ENCODE peak calls at places on chromosomes 11 and 22, in five cellular contexts. C is NCI-H187, Z is neuronal stem cell, I is aorta, P is mucosa of gallbladder. K is an unnamed sample.

GRCh38 chr11:46265764-46266163 is 11.7 kb upstream of the CREB3L1 start:
- DNase-seq in C (no peak), Z (no peak), I (peak; percentile 27), P (no peak), K (no peak)

GRCh38 chr22:41445171-41446056 is 1.2 kb downstream of the TOB2 start:
- DNase-seq in C (no peak), Z (peak; percentile 71), I (peak; percentile 73), P (no peak), K (peak; percentile 50)

GRCh38 chr11:70016666-70017347 is 61.3 kb upstream of the ANO1 start:
- DNase-seq in C (no peak), Z (no peak), I (no peak), P (no peak), K (no peak)

GRCh38 chr11:128422576-128423370 is 164.6 kb downstream of the ETS1 start:
- DNase-seq in C (no peak), Z (no peak), I (no peak), P (peak; percentile 17), K (peak; percentile 47)

GRCh38 chr22:38203855-38204497 is 2.2 kb downstream of the MAFF start:
- DNase-seq in C (no peak), Z (no peak), I (no peak), P (no peak), K (no peak)

GRCh38 chr11:65116370-65117205 is 913 bp downstream of the ZNHIT2 start:
- DNase-seq in C (no peak), Z (no peak), I (peak; percentile 86), P (no peak), K (peak; percentile 65)

GRCh38 chr11:1232328-1233321 is 9.8 kb downstream of the MUC5B start:
- DNase-seq in C (no peak), Z (no peak), I (peak; percentile 64), P (no peak), K (peak; percentile 45)

GRCh38 chr11:69894126-69895047 is 75.2 kb upstream of the FGF3 start:
- DNase-seq in C (no peak), Z (no peak), I (peak; percentile 74), P (no peak), K (peak; percentile 20)

GRCh38 chr11:11444800-11445126 is 91.7 kb upstream of the CSNK2A3 start:
- DNase-seq in C (no peak), Z (no peak), I (no peak), P (no peak), K (no peak)

GRCh38 chr11:96257036-96257435 is 86.0 kb downstream of the MAML2 start:
- DNase-seq in C (no peak), Z (no peak), I (no peak), P (no peak), K (no peak)

GRCh38 chr22:28462041-28462440 is 217.6 kb downstream of the TTC28 start:
- DNase-seq in C (no peak), Z (no peak), I (no peak), P (no peak), K (no peak)

GRCh38 chr22:39388261-39389011 is 11.1 kb upstream of the TAB1 start:
- DNase-seq in C (no peak), Z (peak; percentile 86), I (peak; percentile 92), P (peak; percentile 78), K (peak; percentile 85)

GRCh38 chr22:50563410-50564160 is 866 bp upstream of the SYCE3 start:
- DNase-seq in C (no peak), Z (no peak), I (peak; percentile 74), P (no peak), K (no peak)

GRCh38 chr11:102950622-102951081 is 4.9 kb downstream of the MMP13 start:
- DNase-seq in C (no peak), Z (no peak), I (no peak), P (no peak), K (no peak)

GRCh38 chr11:16893456-16894076 is 120.6 kb downstream of the PLEKHA7 start:
- DNase-seq in C (peak; percentile 20), Z (no peak), I (no peak), P (no peak), K (no peak)

GRCh38 chr22:39282642-39283311 is 36.6 kb downstream of the RPL3 start:
- DNase-seq in C (no peak), Z (no peak), I (no peak), P (no peak), K (no peak)

GRCh38 chr22:33070600-33070999 is 12.4 kb upstream of the SYN3 start:
- DNase-seq in C (no peak), Z (no peak), I (no peak), P (no peak), K (no peak)

GRCh38 chr11:76564400-76564799 is 106.1 kb downstream of the LRRC32 start:
- DNase-seq in C (no peak), Z (no peak), I (no peak), P (no peak), K (no peak)

GRCh38 chr11:12414641-12415040 is 37.3 kb downstream of the PARVA start:
- DNase-seq in C (no peak), Z (no peak), I (no peak), P (no peak), K (no peak)

GRCh38 chr11:128318856-128319474 is 268.4 kb downstream of the ETS1 start:
- DNase-seq in C (no peak), Z (no peak), I (no peak), P (no peak), K (no peak)

GRCh38 chr22:31345331-31346254 is 553 bp downstream of the PATZ1 start:
- DNase-seq in C (peak; percentile 67), Z (peak; percentile 96), I (peak; percentile 94), P (peak; percentile 85), K (peak; percentile 89)

GRCh38 chr11:131302831-131303230 is 67.6 kb upstream of the NTM start:
- DNase-seq in C (no peak), Z (no peak), I (no peak), P (no peak), K (no peak)

GRCh38 chr11:6505577-6506240 is 8.6 kb downstream of the DNHD1 start:
- DNase-seq in C (peak; percentile 5), Z (no peak), I (no peak), P (peak; percentile 25), K (no peak)

GRCh38 chr22:50236731-50237409 is 8.0 kb downstream of the TUBGCP6 start:
- DNase-seq in C (no peak), Z (no peak), I (no peak), P (no peak), K (no peak)

GRCh38 chr11:44382118-44382517 is 72.2 kb upstream of the ALX4 start:
- DNase-seq in C (no peak), Z (no peak), I (no peak), P (no peak), K (no peak)

GRCh38 chr22:21102659-21103267 is 57.0 kb downstream of the LRRC74B start:
- DNase-seq in C (peak; percentile 32), Z (peak; percentile 81), I (peak; percentile 91), P (peak; percentile 68), K (peak; percentile 78)

GRCh38 chr11:102727890-102728289 is 3.1 kb upstream of the MMP8 start:
- DNase-seq in C (no peak), Z (no peak), I (no peak), P (no peak), K (no peak)

GRCh38 chr11:1307163-1307870 is 2.1 kb downstream of the TOLLIP start:
- DNase-seq in C (no peak), Z (no peak), I (no peak), P (no peak), K (peak; percentile 79)

GRCh38 chr11:108781921-108782320 is 117.1 kb downstream of the DDX10 start:
- DNase-seq in C (no peak), Z (no peak), I (no peak), P (no peak), K (no peak)

GRCh38 chr11:78341841-78342240 is 75.8 kb downstream of the GAB2 start:
- DNase-seq in C (no peak), Z (no peak), I (no peak), P (no peak), K (no peak)

GRCh38 chr22:45268958-45269844 is 15.5 kb upstream of the UPK3A start:
- DNase-seq in C (no peak), Z (peak; percentile 89), I (peak; percentile 96), P (peak; percentile 84), K (peak; percentile 90)

GRCh38 chr22:28771195-28771791 is 1.2 kb upstream of the CCDC117 start:
- DNase-seq in C (no peak), Z (no peak), I (no peak), P (no peak), K (no peak)

GRCh38 chr22:47192651-47193437 is 430.4 kb downstream of the TBC1D22A start:
- DNase-seq in C (no peak), Z (no peak), I (peak; percentile 67), P (no peak), K (peak; percentile 51)

GRCh38 chr11:68302256-68303054 is 9.9 kb upstream of the LRP5 start:
- DNase-seq in C (no peak), Z (no peak), I (no peak), P (peak; percentile 71), K (peak; percentile 42)

GRCh38 chr11:44568358-44568705 is 2.9 kb downstream of the CD82 start:
- DNase-seq in C (no peak), Z (no peak), I (peak; percentile 51), P (no peak), K (no peak)

GRCh38 chr11:131279685-131280084 is 90.7 kb upstream of the NTM start:
- DNase-seq in C (no peak), Z (no peak), I (no peak), P (no peak), K (no peak)

GRCh38 chr11:2707736-2708135 is 7.9 kb upstream of the KCNQ1OT1 start:
- DNase-seq in C (no peak), Z (no peak), I (no peak), P (no peak), K (no peak)

GRCh38 chr11:84901986-84902385 is 725.2 kb downstream of the DLG2 start:
- DNase-seq in C (no peak), Z (no peak), I (no peak), P (no peak), K (no peak)

GRCh38 chr22:27634043-27634442 is 167.5 kb downstream of the MN1 start:
- DNase-seq in C (no peak), Z (no peak), I (peak; percentile 55), P (no peak), K (no peak)